ENCODE peak calls at places on chromosome 4, in seven cellular contexts. K is transverse colon, G is A549, I is esophagus muscularis mucosa, A is tibial nerve, D is ovary, U is H1. P is an unnamed sample.

GRCh38 chr4:106690487-106690886 is 321.9 kb upstream of the GIMD1 start:
- DNase-seq in K (no peak), G (no peak), I (no peak), A (no peak), D (no peak), U (no peak), P (no peak)

GRCh38 chr4:86452323-86452995 is 92.6 kb upstream of the MAPK10 start:
- DNase-seq in K (no peak), G (no peak), I (no peak), A (no peak), D (peak; percentile 33), U (no peak), P (no peak)

GRCh38 chr4:46594658-46595057 is 204.7 kb upstream of the GABRA2 start:
- DNase-seq in K (no peak), G (no peak), I (no peak), A (no peak), D (no peak), U (no peak), P (no peak)

GRCh38 chr4:99811850-99812249 is 4.8 kb upstream of the DAPP1 start:
- DNase-seq in K (peak; percentile 45), G (peak; percentile 21), I (no peak), A (no peak), D (no peak), U (no peak), P (no peak)

GRCh38 chr4:82429728-82430192 is 502 bp downstream of the HNRNPDL start:
- DNase-seq in K (no peak), G (peak; percentile 55), I (no peak), A (no peak), D (no peak), U (no peak), P (peak; percentile 75)

GRCh38 chr4:118801895-118802575 is 33.9 kb downstream of the SEC24D start:
- DNase-seq in K (no peak), G (no peak), I (no peak), A (no peak), D (no peak), U (no peak), P (no peak)

GRCh38 chr4:6941796-6942195 is 32.2 kb downstream of the TBC1D14 start:
- DNase-seq in K (no peak), G (no peak), I (no peak), A (no peak), D (no peak), U (no peak), P (no peak)

GRCh38 chr4:8355864-8356565 is 84.5 kb downstream of the ACOX3 start:
- DNase-seq in K (no peak), G (no peak), I (no peak), A (no peak), D (peak; percentile 25), U (no peak), P (peak; percentile 77)

GRCh38 chr4:154329268-154329858 is 162.2 kb downstream of the DCHS2 start:
- DNase-seq in K (no peak), G (peak; percentile 25), I (no peak), A (no peak), D (peak; percentile 16), U (no peak), P (no peak)

GRCh38 chr4:8435656-8436121 is 4.8 kb downstream of the ACOX3 start:
- DNase-seq in K (peak; percentile 22), G (no peak), I (no peak), A (no peak), D (no peak), U (no peak), P (no peak)

GRCh38 chr4:1766336-1767057 is 26.6 kb upstream of the FGFR3 start:
- DNase-seq in K (no peak), G (peak; percentile 82), I (no peak), A (no peak), D (no peak), U (no peak), P (no peak)

DNA sequence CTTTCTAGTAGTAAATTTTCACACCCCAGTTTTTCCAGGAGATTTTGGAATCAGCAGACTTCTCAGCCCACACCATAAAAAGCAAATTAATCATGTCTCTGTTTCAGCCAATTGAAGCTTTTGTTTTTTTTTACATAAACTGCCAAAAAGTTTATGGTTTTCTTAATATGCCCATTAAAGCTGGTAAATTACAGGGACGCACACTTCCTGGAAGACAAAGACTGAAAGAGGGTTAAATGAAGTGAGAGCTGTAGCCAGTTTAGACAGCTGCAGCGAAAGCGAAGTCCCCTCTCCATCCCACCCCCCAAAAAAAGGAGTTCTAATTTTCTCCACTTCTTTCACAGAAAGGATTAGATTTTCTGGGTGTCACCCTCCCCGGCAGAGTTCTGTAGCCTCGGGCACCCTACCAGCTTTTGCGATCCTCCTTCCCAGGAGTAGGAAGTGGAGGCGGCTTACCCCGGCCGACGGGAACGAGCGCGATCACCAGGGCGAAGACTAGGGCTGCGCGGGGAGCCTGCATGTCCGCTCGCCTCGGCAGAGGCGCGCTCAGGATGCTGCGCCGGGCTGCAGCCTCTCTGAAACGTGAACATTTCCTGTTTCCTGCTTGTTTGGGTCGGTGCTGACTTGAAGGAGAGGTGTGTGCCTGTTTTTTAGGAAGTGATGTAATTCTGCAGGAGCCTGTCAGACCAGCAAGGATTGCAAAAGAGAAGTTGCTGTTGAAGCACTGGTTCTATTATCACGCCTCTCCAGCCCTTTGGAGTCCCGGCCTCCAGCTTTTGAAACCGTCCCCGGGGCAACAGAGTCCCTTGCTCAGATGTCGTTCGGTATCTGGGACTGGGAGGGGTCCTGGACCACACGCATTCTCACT is at the start of gene TMEM154:
- DNase-seq in K (peak; percentile 74), G (peak; percentile 1), I (no peak), A (peak; percentile 23), D (peak; percentile 44), U (peak; percentile 25), P (peak; percentile 72)
- H3K27ac ChIP-seq in K (peak within 1 kb of the TSS; percentile 73), G (peak within 1 kb of the TSS; percentile 75), I (peak within 1 kb of the TSS; percentile 17), A (peak within 1 kb of the TSS; percentile 25), D (no peak within 1 kb of the TSS), U (no peak within 1 kb of the TSS), P (no peak within 1 kb of the TSS)

GRCh38 chr4:147683172-147683571 is 791 bp downstream of the PRMT9 start:
- DNase-seq in K (peak; percentile 24), G (no peak), I (no peak), A (no peak), D (no peak), U (no peak), P (peak; percentile 76)

GRCh38 chr4:147682755-147683154 is 1.2 kb downstream of the PRMT9 start:
- DNase-seq in K (no peak), G (no peak), I (no peak), A (no peak), D (no peak), U (no peak), P (no peak)

GRCh38 chr4:147689062-147689461 is 5.1 kb upstream of the PRMT9 start:
- DNase-seq in K (no peak), G (no peak), I (no peak), A (no peak), D (no peak), U (no peak), P (no peak)

GRCh38 chr4:147678796-147679549 is 5.0 kb downstream of the PRMT9 start:
- DNase-seq in K (no peak), G (peak; percentile 17), I (no peak), A (no peak), D (no peak), U (no peak), P (no peak)

GRCh38 chr4:147683717-147684700 is at the start of gene PRMT9:
- DNase-seq in K (peak; percentile 94), G (peak; percentile 86), I (peak; percentile 96), A (peak; percentile 79), D (peak; percentile 95), U (peak; percentile 49), P (peak; percentile 96)
- TF ChIP-seq EP300 in K (peak; percentile 86), G (no peak), I (peak; percentile 97), A (peak; percentile 99), D (peak; percentile 19), U (peak; percentile 51), P (peak; percentile 94)

DNA sequence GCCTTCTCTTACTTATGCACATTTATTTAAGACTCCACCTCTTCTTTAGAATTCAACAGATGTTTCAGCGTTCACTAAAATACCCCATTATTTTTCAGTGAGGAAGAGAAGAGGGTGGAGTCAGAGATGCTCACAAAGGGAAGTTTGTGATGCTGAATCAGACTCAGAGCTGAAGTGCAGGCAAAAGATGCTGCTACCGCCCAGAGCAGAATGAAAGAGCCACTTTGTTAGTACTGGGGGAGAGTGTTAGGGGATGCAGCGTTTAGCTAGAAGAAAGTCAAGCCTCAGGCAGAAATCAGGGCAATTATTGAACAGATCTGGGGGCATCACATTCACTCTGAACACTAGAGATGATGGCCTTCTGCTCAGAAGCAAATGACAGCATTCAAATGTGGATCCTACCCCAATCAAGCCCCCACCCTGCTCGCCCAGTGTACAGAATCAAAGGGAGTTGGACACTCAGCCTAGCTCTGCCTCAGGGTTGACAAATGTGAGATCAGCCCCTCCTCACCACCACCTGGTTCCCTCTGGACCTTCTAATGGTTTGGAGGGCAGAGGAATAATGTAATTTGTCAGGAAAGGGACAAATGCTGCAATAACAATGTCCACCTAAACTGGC is 138.3 kb downstream of the UNC5C start:
- DNase-seq in K (no peak), G (no peak), I (no peak), A (no peak), D (no peak), U (no peak), P (no peak)
- H3K27ac ChIP-seq in K (no peak overlapping the region), G (peak overlapping the region; percentile 49), I (no peak overlapping the region), A (no peak overlapping the region), D (no peak overlapping the region), U (no peak overlapping the region), P (no peak overlapping the region)

GRCh38 chr4:163256680-163257343 is 75.6 kb downstream of the NPY1R start:
- DNase-seq in K (no peak), G (no peak), I (no peak), A (no peak), D (no peak), U (no peak), P (no peak)

GRCh38 chr4:163249042-163249441 is 82.4 kb upstream of the NAF1 start:
- DNase-seq in K (no peak), G (no peak), I (no peak), A (no peak), D (no peak), U (no peak), P (no peak)

GRCh38 chr4:163251204-163251603 is 81.2 kb downstream of the NPY1R start:
- DNase-seq in K (no peak), G (peak; percentile 5), I (no peak), A (no peak), D (no peak), U (no peak), P (no peak)
- TF ChIP-seq EP300 in K (no peak), G (no peak), I (no peak), A (no peak), D (no peak), U (no peak), P (no peak)

DNA sequence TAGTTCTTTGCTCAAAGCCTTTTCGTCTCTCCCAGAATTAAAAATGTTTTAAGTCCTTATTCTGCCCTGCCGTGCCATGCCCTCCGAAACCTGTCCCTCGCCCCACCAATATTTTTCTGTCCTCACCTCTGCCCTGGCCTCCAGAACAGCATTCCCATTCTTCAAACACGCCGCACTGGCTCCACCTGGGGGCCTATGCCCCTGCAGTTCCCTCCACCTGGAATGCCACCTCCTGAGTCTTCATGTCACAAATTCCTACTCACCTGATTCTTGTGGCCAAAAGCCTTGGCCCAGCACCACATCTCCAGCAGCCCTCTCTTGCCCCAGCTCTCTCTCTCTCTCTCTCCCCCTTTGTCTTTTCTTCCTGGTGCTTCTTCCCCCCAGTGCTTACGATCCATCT is 91.6 kb downstream of the APBB2 start:
- DNase-seq in K (no peak), G (no peak), I (no peak), A (no peak), D (no peak), U (peak; percentile 33), P (no peak)
- H3K27ac ChIP-seq in K (no peak overlapping the region), G (no peak overlapping the region), I (no peak overlapping the region), A (no peak overlapping the region), D (no peak overlapping the region), U (no peak overlapping the region), P (no peak overlapping the region)

P was measured in sigmoid colon.